ENCODE peak calls at places on chromosomes 1 and 21, in eight cellular contexts. One of them, this sample, is unnamed.

GRCh38 chr21:44301961-44302406 is 2.1 kb downstream of the PFKL start:
- DNase-seq in GM23338: no peak
- DNase-seq in brain microvascular endothelial cell: no peak
- DNase-seq in heart left ventricle: no peak
- DNase-seq in choroid plexus epithelial cell: no peak
- DNase-seq in pancreas: peak
- DNase-seq in body of pancreas: peak
- DNase-seq in Panc1: no peak
- DNase-seq in this sample: no peak

GRCh38 chr1:240827786-240828185 is 215.8 kb upstream of the GREM2 start:
- DNase-seq in brain microvascular endothelial cell: no peak
- DNase-seq in choroid plexus epithelial cell: no peak
- DNase-seq in body of pancreas: no peak
- DNase-seq in Panc1: no peak
- DNase-seq in heart left ventricle: no peak
- DNase-seq in GM23338: no peak
- DNase-seq in pancreas: no peak
- DNase-seq in this sample: no peak

GRCh38 chr1:66535149-66535548 is 1.2 kb downstream of the SGIP1 start:
- DNase-seq in body of pancreas: no peak
- DNase-seq in brain microvascular endothelial cell: no peak
- DNase-seq in heart left ventricle: no peak
- DNase-seq in Panc1: no peak
- DNase-seq in choroid plexus epithelial cell: no peak
- DNase-seq in pancreas: no peak
- DNase-seq in GM23338: no peak
- DNase-seq in this sample: no peak

GRCh38 chr1:44819257-44819593 is 10.9 kb downstream of the BTBD19 start:
- DNase-seq in Panc1: no peak
- DNase-seq in heart left ventricle: peak
- DNase-seq in brain microvascular endothelial cell: no peak
- DNase-seq in pancreas: no peak
- DNase-seq in choroid plexus epithelial cell: no peak
- DNase-seq in body of pancreas: no peak
- DNase-seq in GM23338: peak
- DNase-seq in this sample: no peak

GRCh38 chr1:184866991-184867788 is 107.1 kb downstream of the NIBAN1 start:
- DNase-seq in choroid plexus epithelial cell: peak
- DNase-seq in brain microvascular endothelial cell: peak
- DNase-seq in heart left ventricle: no peak
- DNase-seq in Panc1: no peak
- DNase-seq in GM23338: no peak
- DNase-seq in body of pancreas: no peak
- DNase-seq in pancreas: no peak
- DNase-seq in this sample: peak

GRCh38 chr1:182484531-182485257 is 34.7 kb downstream of the RGSL1 start:
- DNase-seq in Panc1: peak
- DNase-seq in body of pancreas: no peak
- DNase-seq in GM23338: peak
- DNase-seq in heart left ventricle: no peak
- DNase-seq in choroid plexus epithelial cell: no peak
- DNase-seq in pancreas: no peak
- DNase-seq in brain microvascular endothelial cell: no peak
- DNase-seq in this sample: no peak

GRCh38 chr21:30336596-30336995 is 898 bp downstream of the KRTAP27-1 start:
- DNase-seq in body of pancreas: no peak
- DNase-seq in brain microvascular endothelial cell: no peak
- DNase-seq in GM23338: no peak
- DNase-seq in heart left ventricle: no peak
- DNase-seq in pancreas: no peak
- DNase-seq in Panc1: no peak
- DNase-seq in choroid plexus epithelial cell: peak
- DNase-seq in this sample: peak

GRCh38 chr21:29423051-29423450 is 124.3 kb downstream of the BACH1 start:
- DNase-seq in heart left ventricle: no peak
- DNase-seq in GM23338: no peak
- DNase-seq in choroid plexus epithelial cell: no peak
- DNase-seq in brain microvascular endothelial cell: no peak
- DNase-seq in Panc1: no peak
- DNase-seq in body of pancreas: no peak
- DNase-seq in pancreas: no peak
- DNase-seq in this sample: no peak

GRCh38 chr1:210236386-210236839 is 3.8 kb downstream of the SERTAD4 start:
- DNase-seq in body of pancreas: no peak
- DNase-seq in Panc1: no peak
- DNase-seq in brain microvascular endothelial cell: peak
- DNase-seq in pancreas: no peak
- DNase-seq in heart left ventricle: no peak
- DNase-seq in GM23338: no peak
- DNase-seq in choroid plexus epithelial cell: no peak
- DNase-seq in this sample: peak

GRCh38 chr1:2311184-2312032 is 79.9 kb downstream of the MORN1 start:
- DNase-seq in choroid plexus epithelial cell: peak
- DNase-seq in heart left ventricle: no peak
- DNase-seq in body of pancreas: peak
- DNase-seq in Panc1: no peak
- DNase-seq in GM23338: peak
- DNase-seq in pancreas: no peak
- DNase-seq in brain microvascular endothelial cell: peak
- DNase-seq in this sample: peak

GRCh38 chr21:41419921-41420862 is 5.8 kb upstream of the MX1 start:
- DNase-seq in heart left ventricle: peak
- DNase-seq in GM23338: peak
- DNase-seq in body of pancreas: peak
- DNase-seq in Panc1: peak
- DNase-seq in choroid plexus epithelial cell: peak
- DNase-seq in brain microvascular endothelial cell: peak
- DNase-seq in pancreas: peak
- DNase-seq in this sample: peak

GRCh38 chr1:68016364-68016763 is 34.1 kb downstream of the DIRAS3 start:
- DNase-seq in body of pancreas: no peak
- DNase-seq in brain microvascular endothelial cell: no peak
- DNase-seq in Panc1: no peak
- DNase-seq in heart left ventricle: no peak
- DNase-seq in GM23338: no peak
- DNase-seq in pancreas: no peak
- DNase-seq in choroid plexus epithelial cell: no peak
- DNase-seq in this sample: peak

GRCh38 chr21:28592205-28592845 is 400.4 kb downstream of the LTN1 start:
- DNase-seq in choroid plexus epithelial cell: no peak
- DNase-seq in GM23338: no peak
- DNase-seq in pancreas: no peak
- DNase-seq in Panc1: no peak
- DNase-seq in heart left ventricle: no peak
- DNase-seq in brain microvascular endothelial cell: no peak
- DNase-seq in body of pancreas: no peak
- DNase-seq in this sample: no peak

GRCh38 chr1:173332026-173332425 is 124.9 kb upstream of the TNFSF4 start:
- DNase-seq in body of pancreas: no peak
- DNase-seq in Panc1: no peak
- DNase-seq in choroid plexus epithelial cell: peak
- DNase-seq in GM23338: no peak
- DNase-seq in heart left ventricle: peak
- DNase-seq in brain microvascular endothelial cell: peak
- DNase-seq in pancreas: no peak
- DNase-seq in this sample: peak

GRCh38 chr1:214492405-214493075 is 58.9 kb downstream of the PTPN14 start:
- DNase-seq in brain microvascular endothelial cell: no peak
- DNase-seq in GM23338: no peak
- DNase-seq in body of pancreas: no peak
- DNase-seq in choroid plexus epithelial cell: peak
- DNase-seq in heart left ventricle: no peak
- DNase-seq in Panc1: no peak
- DNase-seq in pancreas: no peak
- DNase-seq in this sample: peak

GRCh38 chr1:66231162-66232077 is 302.5 kb upstream of the SGIP1 start:
- DNase-seq in GM23338: no peak
- DNase-seq in heart left ventricle: no peak
- DNase-seq in body of pancreas: no peak
- DNase-seq in brain microvascular endothelial cell: no peak
- DNase-seq in pancreas: no peak
- DNase-seq in Panc1: peak
- DNase-seq in choroid plexus epithelial cell: peak
- DNase-seq in this sample: peak

GRCh38 chr1:222043444-222044292 is 301.8 kb upstream of the DUSP10 start:
- DNase-seq in heart left ventricle: no peak
- DNase-seq in GM23338: no peak
- DNase-seq in brain microvascular endothelial cell: peak
- DNase-seq in choroid plexus epithelial cell: peak
- DNase-seq in Panc1: no peak
- DNase-seq in body of pancreas: no peak
- DNase-seq in pancreas: no peak
- DNase-seq in this sample: peak

GRCh38 chr1:36792292-36792691 is 242.0 kb downstream of the GRIK3 start:
- DNase-seq in Panc1: no peak
- DNase-seq in pancreas: no peak
- DNase-seq in body of pancreas: no peak
- DNase-seq in heart left ventricle: no peak
- DNase-seq in brain microvascular endothelial cell: no peak
- DNase-seq in choroid plexus epithelial cell: no peak
- DNase-seq in GM23338: no peak
- DNase-seq in this sample: no peak

GRCh38 chr1:201309420-201309819 is 26.1 kb downstream of the PKP1 start:
- DNase-seq in Panc1: no peak
- DNase-seq in brain microvascular endothelial cell: peak
- DNase-seq in choroid plexus epithelial cell: peak
- DNase-seq in pancreas: no peak
- DNase-seq in body of pancreas: peak
- DNase-seq in heart left ventricle: peak
- DNase-seq in GM23338: peak
- DNase-seq in this sample: peak
- TF ChIP-seq CTCF in Panc1: no peak
- TF ChIP-seq CTCF in brain microvascular endothelial cell: peak
- TF ChIP-seq CTCF in choroid plexus epithelial cell: no peak
- TF ChIP-seq CTCF in pancreas: no peak
- TF ChIP-seq CTCF in body of pancreas: peak
- TF ChIP-seq CTCF in heart left ventricle: peak
- TF ChIP-seq CTCF in GM23338: peak
- TF ChIP-seq CTCF in this sample: no peak

GRCh38 chr1:108041360-108042143 is 76.6 kb upstream of the VAV3 start:
- DNase-seq in choroid plexus epithelial cell: no peak
- DNase-seq in Panc1: no peak
- DNase-seq in brain microvascular endothelial cell: no peak
- DNase-seq in GM23338: no peak
- DNase-seq in body of pancreas: no peak
- DNase-seq in heart left ventricle: no peak
- DNase-seq in pancreas: no peak
- DNase-seq in this sample: no peak
- H3K4me3 ChIP-seq in choroid plexus epithelial cell: no peak
- H3K4me3 ChIP-seq in Panc1: no peak
- H3K4me3 ChIP-seq in brain microvascular endothelial cell: no peak
- H3K4me3 ChIP-seq in GM23338: no peak
- H3K4me3 ChIP-seq in body of pancreas: no peak
- H3K4me3 ChIP-seq in heart left ventricle: no peak
- H3K4me3 ChIP-seq in pancreas: no peak
- H3K4me3 ChIP-seq in this sample: no peak

GRCh38 chr1:7448986-7449385 is 322.1 kb upstream of the VAMP3 start:
- DNase-seq in Panc1: no peak
- DNase-seq in brain microvascular endothelial cell: no peak
- DNase-seq in choroid plexus epithelial cell: no peak
- DNase-seq in GM23338: no peak
- DNase-seq in pancreas: peak
- DNase-seq in body of pancreas: no peak
- DNase-seq in heart left ventricle: no peak
- DNase-seq in this sample: no peak
- TF ChIP-seq CTCF in Panc1: no peak
- TF ChIP-seq CTCF in brain microvascular endothelial cell: no peak
- TF ChIP-seq CTCF in choroid plexus epithelial cell: no peak
- TF ChIP-seq CTCF in GM23338: no peak
- TF ChIP-seq CTCF in pancreas: no peak
- TF ChIP-seq CTCF in body of pancreas: no peak
- TF ChIP-seq CTCF in heart left ventricle: no peak
- TF ChIP-seq CTCF in this sample: no peak

DNA sequence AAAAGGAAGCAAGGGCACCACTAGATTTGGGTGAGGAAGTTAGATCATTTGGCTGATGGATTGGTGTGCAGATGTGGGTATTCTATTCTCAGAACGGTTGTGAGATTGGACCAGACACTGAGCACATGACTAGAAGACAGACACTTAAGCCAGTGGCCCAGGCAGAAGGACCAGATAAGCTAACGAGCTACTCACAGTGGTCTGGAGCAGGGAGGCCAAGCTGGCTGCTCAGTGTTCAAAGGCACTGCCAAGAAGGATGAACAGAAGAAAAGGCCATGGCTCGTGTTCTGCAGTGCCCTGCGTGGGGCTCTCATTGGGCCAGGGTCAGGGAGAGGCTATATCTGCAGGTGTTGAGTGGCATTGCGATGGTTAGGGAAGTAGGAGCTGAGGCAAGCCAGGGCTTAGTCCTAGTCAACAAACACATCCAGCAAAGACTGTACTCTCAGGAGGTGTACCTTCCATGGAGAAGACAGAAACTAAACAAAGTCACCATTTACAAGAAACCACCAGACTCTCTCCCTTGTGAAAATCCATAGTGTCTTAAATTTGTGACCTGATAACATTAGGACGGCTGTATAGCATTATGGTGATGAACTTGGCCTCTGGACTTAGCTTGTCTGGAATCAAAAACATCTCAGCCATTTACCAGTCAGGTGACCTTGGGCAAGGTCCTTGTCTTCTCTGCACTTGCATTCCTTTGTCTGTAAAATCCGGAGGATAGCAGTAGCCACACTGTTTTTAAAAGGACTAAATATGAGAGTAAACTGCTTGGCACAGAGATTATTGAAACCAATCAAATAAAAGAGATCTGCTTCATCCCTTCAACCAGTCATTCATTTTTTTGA is 274.5 kb downstream of the SIPA1L2 start:
- DNase-seq in heart left ventricle: no peak
- DNase-seq in GM23338: no peak
- DNase-seq in Panc1: no peak
- DNase-seq in choroid plexus epithelial cell: no peak
- DNase-seq in brain microvascular endothelial cell: no peak
- DNase-seq in pancreas: no peak
- DNase-seq in body of pancreas: no peak
- DNase-seq in this sample: no peak
- H3K4me3 ChIP-seq in heart left ventricle: no peak
- H3K4me3 ChIP-seq in GM23338: no peak
- H3K4me3 ChIP-seq in Panc1: no peak
- H3K4me3 ChIP-seq in choroid plexus epithelial cell: no peak
- H3K4me3 ChIP-seq in brain microvascular endothelial cell: no peak
- H3K4me3 ChIP-seq in pancreas: no peak
- H3K4me3 ChIP-seq in body of pancreas: no peak
- H3K4me3 ChIP-seq in this sample: no peak

DNA sequence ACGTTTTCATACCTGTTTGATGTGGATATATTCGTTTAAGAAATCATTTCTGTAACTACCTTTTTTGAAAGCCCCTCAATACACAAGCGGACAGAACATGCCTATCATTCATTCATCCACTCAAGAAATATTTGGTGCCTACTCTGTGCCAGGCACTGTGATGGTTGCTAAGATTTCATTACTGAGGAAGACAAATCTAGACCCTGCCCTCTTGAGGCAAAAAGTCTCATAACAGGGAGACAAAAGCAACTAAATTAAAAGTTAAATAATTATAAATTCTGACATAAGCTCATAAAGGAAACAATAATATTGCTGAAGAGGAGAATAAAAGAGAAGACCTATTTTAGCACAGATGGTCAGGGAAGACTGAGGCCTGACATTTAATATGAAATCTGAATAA is 203.5 kb upstream of the ZNHIT6 start:
- DNase-seq in pancreas: no peak
- DNase-seq in GM23338: peak
- DNase-seq in choroid plexus epithelial cell: peak
- DNase-seq in Panc1: peak
- DNase-seq in heart left ventricle: no peak
- DNase-seq in brain microvascular endothelial cell: peak
- DNase-seq in body of pancreas: no peak
- DNase-seq in this sample: peak
- TF ChIP-seq CTCF in pancreas: no peak
- TF ChIP-seq CTCF in GM23338: peak
- TF ChIP-seq CTCF in choroid plexus epithelial cell: peak
- TF ChIP-seq CTCF in Panc1: peak
- TF ChIP-seq CTCF in heart left ventricle: no peak
- TF ChIP-seq CTCF in brain microvascular endothelial cell: peak
- TF ChIP-seq CTCF in body of pancreas: no peak
- TF ChIP-seq CTCF in this sample: peak

This sample was measured in fibroblast of pulmonary artery.